ENCODE peak calls at places on chromosomes 16 and 17, in eight cellular contexts. V is esophagus squamous epithelium, O is tibial nerve, G is left lung, F is psoas muscle, I is mammary epithelial cell, E is spleen, Q is A549. Y is an unnamed sample.

GRCh38 chr17:72359274-72359673 is 238.5 kb downstream of the SOX9 start:
- DNase-seq in E (no peak), V (no peak), F (no peak), O (no peak), I (no peak), Q (no peak), G (no peak), Y (no peak)

GRCh38 chr16:85370881-85371651 is 242.1 kb upstream of the GSE1 start:
- DNase-seq in F (peak; percentile 48), O (peak; percentile 46), I (peak; percentile 54), G (peak; percentile 67), Q (no peak), E (no peak), V (no peak), Y (no peak)

GRCh38 chr17:75486151-75486550 is 29.2 kb downstream of the CASKIN2 start:
- DNase-seq in I (no peak), E (no peak), V (no peak), Q (no peak), G (no peak), O (no peak), F (peak; percentile 20), Y (no peak)

GRCh38 chr16:48165961-48166578 is 10.3 kb upstream of the ABCC12 start:
- DNase-seq in E (no peak), V (no peak), I (peak; percentile 9), F (no peak), G (no peak), O (no peak), Q (no peak), Y (no peak)

GRCh38 chr17:51257150-51258081 is 2.4 kb downstream of the MBTD1 start:
- DNase-seq in V (no peak), I (no peak), F (no peak), O (no peak), Q (no peak), G (no peak), E (no peak), Y (no peak)

GRCh38 chr16:71441348-71441781 is 489 bp downstream of the TLE7 start:
- DNase-seq in G (no peak), Q (no peak), O (no peak), E (no peak), V (no peak), I (no peak), F (no peak), Y (peak; percentile 48)

GRCh38 chr17:27360507-27360906 is 66.6 kb downstream of the WSB1 start:
- DNase-seq in O (no peak), G (no peak), E (no peak), I (no peak), F (no peak), V (no peak), Q (no peak), Y (no peak)

GRCh38 chr17:19386974-19387920 is at the start of gene MFAP4:
- DNase-seq in V (no peak), G (peak; percentile 66), E (peak; percentile 64), Q (no peak), O (peak; percentile 56), F (peak; percentile 75), I (no peak), Y (no peak)

GRCh38 chr16:68406458-68407041 is 41.8 kb downstream of the SMPD3 start:
- DNase-seq in G (no peak), Q (no peak), V (no peak), E (peak; percentile 35), F (no peak), I (no peak), O (no peak), Y (no peak)

GRCh38 chr16:85330694-85331188 is 218.5 kb upstream of the CIBAR2 start:
- DNase-seq in E (no peak), G (no peak), V (no peak), F (no peak), O (no peak), Q (peak; percentile 85), I (peak; percentile 61), Y (no peak)

GRCh38 chr17:6853764-6854442 is 22.4 kb upstream of the TEKT1 start:
- DNase-seq in Q (peak; percentile 46), G (no peak), I (peak; percentile 79), O (no peak), V (no peak), F (no peak), E (no peak), Y (no peak)

GRCh38 chr17:42361781-42362186 is 26.5 kb downstream of the STAT3 start:
- DNase-seq in E (no peak), O (no peak), V (no peak), F (no peak), G (no peak), I (no peak), Q (no peak), Y (peak; percentile 28)

GRCh38 chr17:50904522-50905459 is 38.6 kb upstream of the TOB1 start:
- DNase-seq in I (no peak), G (peak; percentile 56), V (no peak), E (no peak), O (peak; percentile 70), Q (no peak), F (peak; percentile 41), Y (no peak)

GRCh38 chr16:68778551-68779231 is 41.6 kb downstream of the CDH1 start:
- DNase-seq in F (no peak), E (no peak), V (no peak), I (peak; percentile 74), G (peak; percentile 52), O (no peak), Q (no peak), Y (no peak)

GRCh38 chr17:78687125-78687524 is 94.9 kb downstream of the CYTH1 start:
- DNase-seq in E (no peak), O (no peak), I (no peak), V (no peak), Q (no peak), F (no peak), G (no peak), Y (no peak)

GRCh38 chr17:78692460-78693010 is 89.5 kb downstream of the CYTH1 start:
- DNase-seq in I (no peak), O (no peak), E (no peak), Q (no peak), V (no peak), F (no peak), G (no peak), Y (no peak)

GRCh38 chr17:78687944-78688343 is 94.1 kb downstream of the CYTH1 start:
- DNase-seq in Q (no peak), G (no peak), O (no peak), I (no peak), V (no peak), F (no peak), E (no peak), Y (no peak)

GRCh38 chr17:78693346-78694083 is 88.6 kb downstream of the CYTH1 start:
- DNase-seq in O (no peak), I (no peak), F (no peak), V (no peak), Q (no peak), G (no peak), E (no peak), Y (no peak)

GRCh38 chr17:78689029-78689428 is 93.0 kb downstream of the CYTH1 start:
- DNase-seq in G (no peak), Q (no peak), F (no peak), O (no peak), I (no peak), E (no peak), V (no peak), Y (no peak)
- TF ChIP-seq CTCF in G (no peak), Q (no peak), F (no peak), O (no peak), I (peak; percentile 12), E (no peak), V (no peak), Y (peak; percentile 18)

GRCh38 chr16:3461120-3461519 is 17.6 kb downstream of the NAA60 start:
- DNase-seq in E (no peak), Q (no peak), O (no peak), I (no peak), F (no peak), V (no peak), G (no peak), Y (peak; percentile 34)
- TF ChIP-seq CTCF in E (no peak), Q (no peak), O (no peak), I (no peak), F (no peak), V (no peak), G (no peak), Y (no peak)

GRCh38 chr17:65592131-65592965 is 30.9 kb upstream of the AXIN2 start:
- DNase-seq in V (no peak), O (no peak), I (no peak), Q (no peak), G (no peak), E (no peak), F (no peak), Y (no peak)

GRCh38 chr17:65587602-65588193 is 26.2 kb upstream of the AXIN2 start:
- DNase-seq in V (no peak), O (no peak), F (no peak), Q (no peak), G (no peak), E (no peak), I (no peak), Y (no peak)

GRCh38 chr17:65588194-65588808 is 26.9 kb upstream of the AXIN2 start:
- DNase-seq in V (no peak), G (peak; percentile 78), O (no peak), F (no peak), E (no peak), Q (peak; percentile 70), I (no peak), Y (no peak)

GRCh38 chr17:65586899-65587298 is 25.5 kb upstream of the AXIN2 start:
- DNase-seq in G (no peak), E (no peak), Q (no peak), F (no peak), I (no peak), V (no peak), O (no peak), Y (no peak)

GRCh38 chr17:65589321-65589720 is 27.9 kb upstream of the AXIN2 start:
- DNase-seq in F (no peak), V (no peak), O (no peak), I (no peak), G (no peak), E (no peak), Q (no peak), Y (no peak)
- TF ChIP-seq CTCF in F (no peak), V (no peak), O (no peak), I (no peak), G (no peak), E (no peak), Q (no peak), Y (no peak)

DNA sequence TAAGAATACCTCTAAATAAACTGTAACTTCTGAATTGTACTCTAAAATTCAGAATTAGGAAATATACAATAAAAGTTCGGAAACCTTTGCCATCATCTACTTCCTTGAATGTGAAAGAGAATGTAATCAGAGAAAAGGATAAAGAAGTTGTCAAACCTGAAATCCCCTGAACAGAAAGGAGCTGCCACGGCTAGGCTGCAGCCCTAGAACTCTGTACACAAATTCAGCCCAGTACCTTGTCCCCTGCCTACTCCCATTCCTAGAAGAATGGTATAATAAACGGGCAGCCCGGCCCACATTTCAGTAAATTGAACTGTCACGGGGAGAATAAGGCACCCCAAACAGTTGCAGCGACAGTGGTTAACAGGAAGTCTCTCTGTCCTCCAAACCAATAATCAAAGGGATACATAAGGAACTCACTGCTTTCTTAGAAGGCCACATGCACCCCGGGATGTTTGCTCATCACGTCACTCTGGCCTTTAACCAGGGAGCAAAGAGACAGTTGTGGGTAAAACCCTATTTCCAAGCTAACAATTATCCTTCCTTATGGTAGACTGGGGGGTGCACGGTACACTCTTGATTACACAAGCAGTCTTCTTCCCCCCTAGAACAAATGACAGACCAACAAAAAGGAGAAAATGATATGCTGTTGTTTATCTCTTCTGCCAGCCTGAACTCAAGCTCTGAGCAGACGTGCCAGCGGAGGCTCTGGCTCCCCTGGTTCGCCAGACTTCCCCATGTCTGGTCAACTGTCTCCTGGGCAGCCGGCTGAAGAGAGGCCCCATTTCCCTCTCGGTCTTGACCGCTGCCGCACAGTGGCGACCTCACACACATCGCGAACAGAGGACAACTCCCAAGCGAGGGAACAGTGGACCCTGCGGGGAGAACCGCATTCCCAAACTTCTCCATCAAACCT is 24.5 kb upstream of the RFFL start:
- DNase-seq in G (peak; percentile 73), I (peak; percentile 53), Q (no peak), F (peak; percentile 56), V (no peak), O (no peak), E (peak; percentile 89), Y (peak; percentile 40)
- TF ChIP-seq CTCF in G (no peak), I (no peak), Q (no peak), F (no peak), V (no peak), O (no peak), E (no peak), Y (no peak)